ENCODE peak calls at places on chromosomes 7 and 10, in five cellular contexts. P is OCI-LY7, X is MM.1S, U is HCT116, Y is Karpas-422. T is an unnamed sample. For H3K9me2, the result is how much of the 10 kb centered on the place peaks cover.

GRCh38 chr7:29598607-29599006 is 35.0 kb downstream of the PRR15 start:
- DNase-seq in P (no peak), X (no peak), U (no peak), Y (peak), T (no peak)

GRCh38 chr10:121624778-121625330 is 26.6 kb upstream of the FGFR2 start:
- DNase-seq in P (no peak), X (no peak), U (no peak), Y (no peak), T (no peak)

GRCh38 chr7:542131-542934 is 22.7 kb upstream of the PDGFA start:
- DNase-seq in P (no peak), X (no peak), U (no peak), Y (no peak), T (no peak)

GRCh38 chr7:17444673-17445072 is 146.2 kb downstream of the AHR start:
- DNase-seq in P (no peak), X (no peak), U (peak), Y (no peak), T (no peak)

GRCh38 chr10:117762819-117763172 is 220.2 kb downstream of the EMX2 start:
- DNase-seq in P (no peak), X (no peak), U (peak), Y (no peak), T (no peak)

GRCh38 chr10:51733061-51733460 is 33.7 kb upstream of the CSTF2T start:
- DNase-seq in P (no peak), X (no peak), U (no peak), Y (no peak), T (no peak)

GRCh38 chr10:17084989-17085725 is 44.5 kb downstream of the CUBN start:
- DNase-seq in P (no peak), X (no peak), U (no peak), Y (no peak), T (no peak)

GRCh38 chr10:67780759-67781538 is 57.0 kb downstream of the DNAJC12 start:
- DNase-seq in P (peak), X (peak), U (no peak), Y (peak), T (no peak)

GRCh38 chr7:47195641-47196040 is 386.3 kb downstream of the TNS3 start:
- DNase-seq in P (no peak), X (no peak), U (peak), Y (no peak), T (peak)

GRCh38 chr10:124912487-124912886 is 29.4 kb upstream of the ZRANB1 start:
- DNase-seq in P (no peak), X (no peak), U (no peak), Y (no peak), T (no peak)

GRCh38 chr10:29668628-29669027 is 33.9 kb upstream of the SVIL start:
- DNase-seq in P (no peak), X (no peak), U (no peak), Y (no peak), T (no peak)

GRCh38 chr10:68900427-68901105 is 549 bp upstream of the DDX50 start:
- DNase-seq in P (peak), X (no peak), U (no peak), Y (no peak), T (no peak)

GRCh38 chr10:48698971-48699627 is 14.4 kb downstream of the WDFY4 start:
- DNase-seq in P (no peak), X (no peak), U (no peak), Y (no peak), T (no peak)

GRCh38 chr10:119283818-119284217 is 76.4 kb downstream of the GRK5 start:
- DNase-seq in P (peak), X (peak), U (no peak), Y (no peak), T (no peak)

GRCh38 chr7:50347693-50348092 is 43.2 kb downstream of the IKZF1 start:
- DNase-seq in P (no peak), X (no peak), U (no peak), Y (no peak), T (no peak)

GRCh38 chr10:95550073-95550672 is 11.0 kb downstream of the SORBS1 start:
- DNase-seq in P (no peak), X (no peak), U (no peak), Y (no peak), T (no peak)

GRCh38 chr7:131540491-131541162 is 15.8 kb downstream of the PODXL start:
- DNase-seq in P (no peak), X (no peak), U (no peak), Y (no peak), T (no peak)

GRCh38 chr7:139731802-139732470 is 45.9 kb downstream of the HIPK2 start:
- DNase-seq in P (no peak), X (no peak), U (peak), Y (no peak), T (no peak)

GRCh38 chr7:155987681-155988080 is 175.4 kb upstream of the SHH start:
- DNase-seq in P (no peak), X (no peak), U (no peak), Y (no peak), T (no peak)

GRCh38 chr7:158944950-158945349 is 88.6 kb downstream of the DYNC2I1 start:
- DNase-seq in P (no peak), X (no peak), U (no peak), Y (no peak), T (no peak)

GRCh38 chr10:24866615-24867583 is 85.5 kb downstream of the PRTFDC1 start:
- DNase-seq in P (no peak), X (no peak), U (no peak), Y (no peak), T (peak)

GRCh38 chr7:35758421-35758820 is 42.4 kb upstream of the SEPTIN7 start:
- DNase-seq in P (peak), X (no peak), U (no peak), Y (no peak), T (peak)

GRCh38 chr7:30845426-30846135 is 66.1 kb upstream of the AQP1 start:
- DNase-seq in P (no peak), X (no peak), U (no peak), Y (no peak), T (no peak)

GRCh38 chr7:127629268-127629854 is 11.4 kb upstream of the PAX4 start:
- DNase-seq in P (peak), X (peak), U (peak), Y (peak), T (peak)

GRCh38 chr7:22425361-22425760 is 68.4 kb upstream of the RAPGEF5 start:
- DNase-seq in P (peak), X (no peak), U (no peak), Y (peak), T (no peak)

GRCh38 chr7:98038731-98039130 is 48.7 kb upstream of the OCM2 start:
- DNase-seq in P (no peak), X (no peak), U (no peak), Y (no peak), T (no peak)

GRCh38 chr10:29583674-29584073 is 51.1 kb downstream of the SVIL start:
- DNase-seq in P (no peak), X (no peak), U (no peak), Y (no peak), T (no peak)

GRCh38 chr10:12051241-12051640 is 8.6 kb upstream of the UPF2 start:
- DNase-seq in P (peak), X (no peak), U (no peak), Y (peak), T (no peak)

GRCh38 chr10:58515296-58515956 is 2.8 kb downstream of the BICC1 start:
- DNase-seq in P (no peak), X (no peak), U (no peak), Y (no peak), T (no peak)

GRCh38 chr10:75428434-75429158 is 2.8 kb upstream of the LRMDA start:
- DNase-seq in P (no peak), X (no peak), U (no peak), Y (no peak), T (no peak)

GRCh38 chr10:105969884-105970377 is 1194.6 kb downstream of the SORCS1 start:
- DNase-seq in P (no peak), X (no peak), U (no peak), Y (no peak), T (no peak)

GRCh38 chr7:4621401-4621800 is 60.7 kb upstream of the FOXK1 start:
- DNase-seq in P (no peak), X (no peak), U (no peak), Y (no peak), T (no peak)

GRCh38 chr10:48632166-48632565 is 27.3 kb upstream of the ARHGAP22 start:
- DNase-seq in P (no peak), X (no peak), U (no peak), Y (no peak), T (no peak)

GRCh38 chr10:16545126-16545736 is 23.6 kb upstream of the C1QL3 start:
- DNase-seq in P (peak), X (peak), U (peak), Y (peak), T (peak)

GRCh38 chr7:130490888-130491771 is 755 bp upstream of the MEST start:
- DNase-seq in P (no peak), X (peak), U (no peak), Y (no peak), T (peak)
- H3K4me2 ChIP-seq in P (peak), X (peak), U (no peak), Y (no peak), T (peak)

GRCh38 chr10:18463673-18464211 is 187.6 kb downstream of the NSUN6 start:
- DNase-seq in P (no peak), X (no peak), U (no peak), Y (no peak), T (no peak)
- H3K9me2 ChIP-seq in P (under half), X (under half), U (under half), Y (under half), T (under half)

DNA sequence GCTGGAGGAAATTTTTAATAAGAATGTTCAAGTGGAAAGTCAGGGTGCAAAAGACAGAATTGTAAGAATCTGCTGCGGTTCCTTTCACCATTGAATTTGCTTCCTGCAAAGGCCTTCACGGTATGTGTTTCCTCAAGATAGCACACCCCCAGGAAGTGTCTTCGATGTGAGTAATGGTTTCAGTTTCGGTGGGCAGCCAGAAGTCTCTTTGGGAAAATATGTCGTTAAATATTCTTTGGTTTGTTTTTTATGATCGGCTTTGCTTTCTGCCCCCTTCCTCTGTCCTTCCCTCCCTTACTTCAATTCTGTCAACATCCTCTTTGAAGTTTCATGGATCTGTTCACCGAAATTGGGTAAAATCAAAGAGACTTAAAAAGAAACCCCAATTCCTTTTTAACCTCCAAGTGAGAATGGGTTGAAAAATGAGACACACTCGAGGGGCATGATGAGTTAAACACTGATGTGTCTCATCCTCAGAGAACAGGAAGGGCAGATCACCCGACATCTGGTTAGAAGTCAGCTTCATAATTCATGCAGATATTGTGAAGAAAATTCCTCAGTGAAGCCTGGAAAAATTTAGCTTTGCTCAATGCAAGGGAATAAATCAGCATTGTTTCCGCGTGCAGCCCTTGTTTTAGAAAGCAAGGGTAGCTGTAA is 170.8 kb upstream of the HABP2 start:
- DNase-seq in P (peak), X (peak), U (no peak), Y (no peak), T (no peak)
- H3K4me2 ChIP-seq in P (peak), X (peak), U (no peak), Y (peak), T (no peak)

GRCh38 chr10:852386-852785 is 79.1 kb downstream of the LARP4B start:
- DNase-seq in P (no peak), X (no peak), U (no peak), Y (no peak), T (no peak)

GRCh38 chr10:853017-853416 is 78.5 kb downstream of the LARP4B start:
- DNase-seq in P (no peak), X (no peak), U (no peak), Y (no peak), T (no peak)

GRCh38 chr10:855079-855478 is 76.4 kb downstream of the LARP4B start:
- DNase-seq in P (no peak), X (no peak), U (no peak), Y (no peak), T (no peak)

GRCh38 chr10:856405-857157 is 74.9 kb downstream of the LARP4B start:
- DNase-seq in P (no peak), X (no peak), U (no peak), Y (no peak), T (peak)

DNA sequence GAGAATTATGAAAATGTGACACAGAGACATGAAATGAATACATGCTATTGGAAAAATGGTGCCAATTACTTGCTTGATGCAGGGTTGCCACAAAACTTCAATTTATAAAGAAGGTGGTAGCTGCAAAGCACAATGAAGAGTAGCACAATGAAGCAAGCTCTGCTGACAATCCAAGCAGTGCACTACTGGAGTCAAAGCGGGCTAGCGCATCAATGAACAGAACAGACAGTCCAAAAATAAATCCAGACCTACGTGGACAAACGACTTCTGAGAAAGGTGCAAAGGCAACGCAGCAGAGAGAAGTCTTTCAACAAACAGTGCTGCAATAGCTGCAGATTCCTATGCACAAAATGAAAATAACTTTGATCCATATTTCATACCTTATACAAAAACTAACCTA is 75.8 kb downstream of the LARP4B start:
- DNase-seq in P (no peak), X (no peak), U (no peak), Y (no peak), T (no peak)
- H3K9me2 ChIP-seq in P (under half), X (under half), U (under half), Y (under half), T (under half)

GRCh38 chr7:7188742-7189141 is 6.4 kb downstream of the C1GALT1 start:
- DNase-seq in P (no peak), X (no peak), U (no peak), Y (no peak), T (no peak)
- H3K4me2 ChIP-seq in P (no peak), X (no peak), U (no peak), Y (no peak), T (no peak)